ENCODE peak calls at places on chromosomes 3 and 15, in five cellular contexts. S is PC-9; M is cardiac muscle cell; T is activated CD4-positive, alpha-beta T cell treated with anti-CD3 and anti-CD28 coated beads for 1 hour; Y is mesothelial cell of epicardium. F is an unnamed sample.

GRCh38 chr3:123679712-123680386 is 95.0 kb upstream of the HACD2 start:
- DNase-seq in S (no peak), M (no peak), T (no peak), Y (no peak), F (no peak)

GRCh38 chr3:11564577-11565001 is 79.1 kb downstream of the VGLL4 start:
- DNase-seq in S (no peak), M (no peak), T (no peak), Y (no peak), F (no peak)

GRCh38 chr3:147493666-147494065 is 84.5 kb downstream of the ZIC1 start:
- DNase-seq in S (no peak), M (no peak), T (no peak), Y (no peak), F (no peak)

GRCh38 chr3:42660131-42660715 is 6.7 kb downstream of the ZBTB47 start:
- DNase-seq in S (no peak), M (no peak), T (no peak), Y (no peak), F (no peak)

GRCh38 chr15:32020158-32020557 is 10.2 kb upstream of the CHRNA7 start:
- DNase-seq in S (no peak), M (no peak), T (no peak), Y (no peak), F (no peak)

GRCh38 chr15:66835558-66835878 is 133.5 kb downstream of the SMAD6 start:
- DNase-seq in S (no peak), M (peak), T (no peak), Y (no peak), F (no peak)

GRCh38 chr3:158313344-158313927 is 203.5 kb downstream of the RSRC1 start:
- DNase-seq in S (no peak), M (peak), T (no peak), Y (no peak), F (no peak)

GRCh38 chr3:127831723-127832172 is 9.4 kb upstream of the MGLL start:
- DNase-seq in S (peak), M (peak), T (no peak), Y (no peak), F (peak)

GRCh38 chr3:58994746-58995330 is 55.0 kb downstream of the CFAP20DC start:
- DNase-seq in S (peak), M (peak), T (no peak), Y (no peak), F (no peak)

GRCh38 chr3:196016485-196016884 is 65.4 kb downstream of the TFRC start:
- DNase-seq in S (peak), M (no peak), T (no peak), Y (no peak), F (no peak)

GRCh38 chr3:38205472-38205805 is 40.1 kb downstream of the OXSR1 start:
- DNase-seq in S (no peak), M (no peak), T (no peak), Y (no peak), F (no peak)

GRCh38 chr15:84721381-84721780 is 5.4 kb upstream of the SEC11A start:
- DNase-seq in S (no peak), M (no peak), T (no peak), Y (no peak), F (no peak)

GRCh38 chr15:51759557-51760070 is 8.2 kb downstream of the TMOD2 start:
- DNase-seq in S (no peak), M (peak), T (no peak), Y (no peak), F (no peak)

F was measured in type B pancreatic cell.